ENCODE peak calls at places on chromosomes 7 and 10, in four cellular contexts. W is GM12878, C is GM12891, Y is K562. T is an unnamed sample.

GRCh38 chr7:140195859-140196258 is 19.1 kb upstream of the KDM7A start:
- DNase-seq in W (no peak), Y (no peak), C (no peak), T (no peak)

GRCh38 chr10:4983615-4984216 is 19.9 kb downstream of the AKR1C2 start:
- DNase-seq in C (no peak), W (no peak), Y (no peak), T (no peak)

GRCh38 chr7:151204383-151205032 is 5.8 kb downstream of the H2BK1 start:
- DNase-seq in Y (peak), C (no peak), W (no peak), T (no peak)

GRCh38 chr7:34807548-34808340 is 149.7 kb downstream of the NPSR1 start:
- DNase-seq in Y (no peak), W (no peak), C (no peak), T (no peak)

GRCh38 chr7:117871778-117872538 is 1.3 kb downstream of the CTTNBP2 start:
- DNase-seq in C (no peak), W (no peak), Y (no peak), T (no peak)

GRCh38 chr7:151491859-151492258 is 27.8 kb downstream of the RHEB start:
- DNase-seq in C (no peak), Y (no peak), W (no peak), T (no peak)

GRCh38 chr10:996031-996430 is 7.8 kb downstream of the GTPBP4 start:
- DNase-seq in W (no peak), Y (no peak), C (no peak), T (no peak)

GRCh38 chr10:102429468-102429867 is 2.9 kb downstream of the CUEDC2 start:
- DNase-seq in W (no peak), C (no peak), Y (no peak), T (no peak)

GRCh38 chr7:151821806-151822540 is 54.9 kb downstream of the PRKAG2 start:
- DNase-seq in W (no peak), Y (no peak), C (no peak), T (no peak)

GRCh38 chr7:56007167-56007652 is 42.8 kb downstream of the NIPSNAP2 start:
- DNase-seq in Y (peak), C (no peak), W (no peak), T (no peak)

GRCh38 chr10:123139521-123140163 is 3.9 kb downstream of the HMX3 start:
- DNase-seq in C (no peak), W (no peak), Y (peak), T (no peak)

GRCh38 chr7:43480581-43480980 is 102.3 kb upstream of the STK17A start:
- DNase-seq in W (no peak), Y (no peak), C (no peak), T (no peak)

GRCh38 chr7:28988818-28989595 is 30.9 kb upstream of the TRIL start:
- DNase-seq in W (no peak), Y (no peak), C (no peak), T (no peak)

GRCh38 chr7:100483728-100484635 is at the start of gene NYAP1:
- DNase-seq in Y (peak), C (no peak), W (no peak), T (no peak)

GRCh38 chr7:45923290-45923689 is 2.2 kb upstream of the IGFBP3 start:
- DNase-seq in C (no peak), W (no peak), Y (peak), T (no peak)

GRCh38 chr10:114271779-114272167 is 32.7 kb downstream of the VWA2 start:
- DNase-seq in C (no peak), Y (no peak), W (no peak), T (no peak)

GRCh38 chr10:126070815-126071214 is 174.5 kb downstream of the FANK1 start:
- DNase-seq in W (no peak), C (no peak), Y (no peak), T (no peak)

GRCh38 chr10:78553792-78554191 is 515.0 kb upstream of the ZMIZ1 start:
- DNase-seq in C (no peak), W (no peak), Y (no peak), T (no peak)

GRCh38 chr7:118969370-118969769 is 744.9 kb downstream of the ANKRD7 start:
- DNase-seq in Y (no peak), W (no peak), C (no peak), T (no peak)
- TF ChIP-seq POLR2AphosphoS5 in Y (no peak), W (no peak), C (no peak), T (no peak)

GRCh38 chr10:7085913-7086589 is 324.8 kb downstream of the SFMBT2 start:
- DNase-seq in C (no peak), W (no peak), Y (peak), T (no peak)
- TF ChIP-seq SPI1 in C (no peak), W (no peak), Y (no peak), T (no peak)

GRCh38 chr7:4024133-4024532 is 658.0 kb upstream of the FOXK1 start:
- DNase-seq in Y (no peak), W (no peak), C (no peak), T (no peak)

GRCh38 chr7:4025694-4026615 is 656.1 kb upstream of the FOXK1 start:
- DNase-seq in C (no peak), W (no peak), Y (no peak), T (no peak)

GRCh38 chr7:4021413-4021812 is 660.7 kb upstream of the FOXK1 start:
- DNase-seq in C (no peak), Y (no peak), W (no peak), T (no peak)

GRCh38 chr7:4025211-4025610 is 656.9 kb upstream of the FOXK1 start:
- DNase-seq in Y (no peak), C (no peak), W (no peak), T (no peak)

GRCh38 chr7:4023502-4023901 is 658.6 kb upstream of the FOXK1 start:
- DNase-seq in Y (no peak), W (no peak), C (no peak), T (no peak)
- TF ChIP-seq POLR2AphosphoS5 in Y (no peak), W (no peak), C (no peak), T (no peak)

GRCh38 chr10:48366261-48366660 is 59.8 kb downstream of the MAPK8 start:
- DNase-seq in C (no peak), Y (no peak), W (no peak), T (no peak)
- TF ChIP-seq SPI1 in C (no peak), Y (no peak), W (no peak), T (no peak)

DNA sequence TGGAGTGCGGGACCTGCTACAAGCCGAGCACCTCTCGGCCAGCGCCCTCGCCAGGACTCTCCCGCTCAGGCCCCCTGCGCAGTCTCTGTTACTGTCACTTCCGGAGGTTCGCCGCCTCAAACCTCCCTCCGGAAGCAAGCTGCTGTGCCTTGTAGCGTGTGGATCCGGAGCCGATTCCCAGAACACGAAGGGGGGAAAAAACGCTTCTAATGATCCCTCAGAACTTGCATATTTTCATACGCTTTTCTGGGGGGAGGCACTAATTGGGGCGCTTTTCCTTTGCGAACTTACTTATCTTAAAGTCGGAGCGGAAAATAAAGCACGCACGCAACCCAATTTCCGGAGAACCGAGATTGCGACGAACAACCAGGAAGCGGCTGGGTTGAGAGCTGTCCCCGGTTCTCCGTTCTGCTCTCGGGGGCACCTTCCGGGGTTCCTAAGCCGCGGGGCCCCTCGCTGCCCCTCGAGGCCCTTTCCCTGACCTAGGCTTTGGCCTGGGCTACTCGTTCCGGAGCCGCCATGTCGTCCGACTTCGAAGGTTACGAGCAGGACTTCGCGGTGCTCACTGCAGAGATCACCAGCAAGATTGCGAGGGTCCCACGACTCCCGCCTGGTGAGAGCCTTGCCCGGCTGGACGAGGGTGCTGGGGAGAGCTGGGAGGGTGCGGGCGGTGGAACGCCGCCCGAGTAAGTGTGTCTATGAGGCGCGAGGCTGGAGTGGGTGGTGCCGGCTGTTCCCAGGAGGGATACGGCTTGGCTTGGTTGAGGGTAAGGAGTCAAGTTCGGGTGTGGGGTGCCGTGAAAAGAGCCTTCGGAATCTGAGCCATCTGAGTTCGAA is at the start of the genes VTI1A and ZDHHC6:
- DNase-seq in Y (peak), W (peak), C (peak), T (peak)
- TF ChIP-seq POLR2AphosphoS5 in Y (peak), W (peak), C (peak), T (peak)

GRCh38 chr7:94178247-94178646 is 174.1 kb upstream of the BET1 start:
- DNase-seq in C (no peak), W (peak), Y (no peak), T (peak)

GRCh38 chr7:94182721-94183120 is 178.6 kb upstream of the BET1 start:
- DNase-seq in C (no peak), W (no peak), Y (no peak), T (no peak)

GRCh38 chr7:94179466-94179865 is 175.3 kb upstream of the BET1 start:
- DNase-seq in Y (no peak), W (no peak), C (no peak), T (no peak)

GRCh38 chr7:94183289-94183749 is 179.2 kb upstream of the BET1 start:
- DNase-seq in C (no peak), W (no peak), Y (no peak), T (no peak)

DNA sequence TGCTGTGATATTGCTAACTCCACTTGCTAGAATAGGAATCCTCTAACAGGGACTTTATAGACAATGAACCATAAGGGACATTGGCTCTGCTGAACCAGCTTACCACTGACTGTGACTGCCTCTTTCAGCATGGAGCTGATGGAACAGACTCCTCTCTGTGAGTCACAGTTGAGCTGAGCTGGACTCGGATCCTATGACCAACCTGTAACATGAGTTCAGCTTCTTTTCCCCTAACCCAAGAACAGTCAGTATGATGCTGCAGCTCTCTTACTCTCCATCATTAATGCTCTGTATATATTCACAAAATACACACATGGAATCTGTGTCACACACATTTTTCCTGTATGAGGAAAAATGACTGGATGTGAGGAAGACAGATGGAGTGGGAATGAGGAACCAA is 177.9 kb upstream of the BET1 start:
- DNase-seq in Y (no peak), C (no peak), W (no peak), T (no peak)
- TF ChIP-seq SPI1 in Y (no peak), C (no peak), W (no peak), T (no peak)

GRCh38 chr10:110460111-110460809 is 37.4 kb upstream of the DUSP5 start:
- DNase-seq in C (no peak), Y (no peak), W (no peak), T (no peak)
- TF ChIP-seq POLR2AphosphoS5 in C (no peak), Y (no peak), W (no peak), T (peak)

DNA sequence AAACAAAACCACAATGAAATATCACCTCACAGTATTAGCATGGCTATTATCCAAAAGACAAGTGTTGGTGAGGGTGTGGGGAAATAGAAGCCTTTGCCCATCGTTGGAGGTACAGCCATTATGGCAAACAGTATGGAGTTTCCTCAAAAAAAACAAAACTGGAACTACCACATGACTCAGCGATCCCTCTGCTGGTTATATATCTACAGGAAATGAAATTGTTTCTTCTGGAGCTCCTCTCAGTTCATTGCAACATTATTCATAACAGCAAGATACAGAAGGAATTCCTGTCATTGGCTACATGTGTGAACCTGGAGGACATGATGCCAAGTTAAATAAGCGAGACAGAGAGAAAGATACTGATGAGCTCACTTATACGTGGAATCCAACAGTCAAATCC is 2.4 kb upstream of the UBE3C start:
- DNase-seq in Y (no peak), C (no peak), W (no peak), T (peak)
- TF ChIP-seq SPI1 in Y (no peak), C (no peak), W (no peak), T (no peak)

DNA sequence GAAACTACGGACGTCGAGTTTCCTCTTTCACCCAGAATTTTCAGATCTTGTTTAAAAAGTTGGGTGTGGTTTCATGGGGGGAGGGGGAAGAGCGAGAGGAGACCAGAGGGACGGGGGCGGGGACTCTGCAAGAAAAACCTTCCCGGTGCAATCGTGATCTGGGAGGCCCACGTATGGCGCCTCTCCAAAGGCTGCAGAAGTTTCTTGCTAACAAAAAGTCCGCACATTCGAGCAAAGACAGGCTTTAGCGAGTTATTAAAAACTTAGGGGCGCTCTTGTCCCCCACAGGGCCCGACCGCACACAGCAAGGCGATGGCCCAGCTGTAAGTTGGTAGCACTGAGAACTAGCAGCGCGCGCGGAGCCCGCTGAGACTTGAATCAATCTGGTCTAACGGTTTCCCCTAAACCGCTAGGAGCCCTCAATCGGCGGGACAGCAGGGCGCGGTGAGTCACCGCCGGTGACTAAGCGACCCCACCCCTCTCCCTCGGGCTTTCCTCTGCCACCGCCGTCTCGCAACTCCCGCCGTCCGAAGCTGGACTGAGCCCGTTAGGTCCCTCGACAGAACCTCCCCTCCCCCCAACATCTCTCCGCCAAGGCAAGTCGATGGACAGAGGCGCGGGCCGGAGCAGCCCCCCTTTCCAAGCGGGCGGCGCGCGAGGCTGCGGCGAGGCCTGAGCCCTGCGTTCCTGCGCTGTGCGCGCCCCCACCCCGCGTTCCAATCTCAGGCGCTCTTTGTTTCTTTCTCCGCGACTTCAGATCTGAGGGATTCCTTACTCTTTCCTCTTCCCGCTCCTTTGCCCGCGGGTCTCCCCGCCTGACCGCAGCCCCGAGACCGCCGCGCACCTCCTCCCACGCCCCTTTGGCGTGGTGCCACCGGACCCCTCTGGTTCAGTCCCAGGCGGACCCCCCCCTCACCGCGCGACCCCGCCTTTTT is at the start of gene VIM:
- DNase-seq in Y (peak), C (no peak), W (peak), T (peak)
- TF ChIP-seq POLR2AphosphoS5 in Y (peak), C (no peak), W (no peak), T (peak)

T was measured in HL-60.